ENCODE peak calls at places on chromosomes 13 and 19, in five cellular contexts. One of them, this sample, is unnamed.

GRCh38 chr19:3586124-3586626 is 897 bp downstream of the GIPC3 start:
- DNase-seq in pancreas: peak; percentile 13
- DNase-seq in left cardiac atrium: no peak
- DNase-seq in stimulated activated naive CD8-positive, alpha-beta T cell treated with anti-CD3 and anti-CD28 coated beads, Interleukin-15, Interleukin-2, amounts not matched to agents 100 U/mL and 50 U/mL, for 24 hours: peak; percentile 65
- DNase-seq in HTR-8/SVneo: no peak
- DNase-seq in this sample: no peak

GRCh38 chr13:111153977-111154332 is 38.8 kb downstream of the ARHGEF7 start:
- DNase-seq in HTR-8/SVneo: peak; percentile 3
- DNase-seq in pancreas: peak; percentile 25
- DNase-seq in stimulated activated naive CD8-positive, alpha-beta T cell treated with anti-CD3 and anti-CD28 coated beads, Interleukin-15, Interleukin-2, amounts not matched to agents 100 U/mL and 50 U/mL, for 24 hours: peak; percentile 73
- DNase-seq in left cardiac atrium: no peak
- DNase-seq in this sample: no peak

GRCh38 chr19:46090444-46090843 is 34.0 kb downstream of the IGFL3 start:
- DNase-seq in left cardiac atrium: no peak
- DNase-seq in pancreas: no peak
- DNase-seq in stimulated activated naive CD8-positive, alpha-beta T cell treated with anti-CD3 and anti-CD28 coated beads, Interleukin-15, Interleukin-2, amounts not matched to agents 100 U/mL and 50 U/mL, for 24 hours: no peak
- DNase-seq in HTR-8/SVneo: no peak
- DNase-seq in this sample: no peak

GRCh38 chr19:44747739-44748425 is 626 bp upstream of the BCL3 start:
- DNase-seq in HTR-8/SVneo: peak; percentile 39
- DNase-seq in pancreas: peak; percentile 76
- DNase-seq in left cardiac atrium: peak; percentile 83
- DNase-seq in stimulated activated naive CD8-positive, alpha-beta T cell treated with anti-CD3 and anti-CD28 coated beads, Interleukin-15, Interleukin-2, amounts not matched to agents 100 U/mL and 50 U/mL, for 24 hours: no peak
- DNase-seq in this sample: peak; percentile 84

GRCh38 chr19:1166872-1167573 is 7.0 kb downstream of the SBNO2 start:
- DNase-seq in stimulated activated naive CD8-positive, alpha-beta T cell treated with anti-CD3 and anti-CD28 coated beads, Interleukin-15, Interleukin-2, amounts not matched to agents 100 U/mL and 50 U/mL, for 24 hours: no peak
- DNase-seq in pancreas: no peak
- DNase-seq in HTR-8/SVneo: no peak
- DNase-seq in left cardiac atrium: no peak
- DNase-seq in this sample: peak; percentile 53

GRCh38 chr19:18109731-18110671 is 12.4 kb downstream of the MAST3 start:
- DNase-seq in HTR-8/SVneo: peak; percentile 49
- DNase-seq in left cardiac atrium: peak; percentile 63
- DNase-seq in pancreas: peak; percentile 73
- DNase-seq in stimulated activated naive CD8-positive, alpha-beta T cell treated with anti-CD3 and anti-CD28 coated beads, Interleukin-15, Interleukin-2, amounts not matched to agents 100 U/mL and 50 U/mL, for 24 hours: peak; percentile 59
- DNase-seq in this sample: peak; percentile 80

GRCh38 chr13:98796798-98797197 is 44.3 kb upstream of the SLC15A1 start:
- DNase-seq in stimulated activated naive CD8-positive, alpha-beta T cell treated with anti-CD3 and anti-CD28 coated beads, Interleukin-15, Interleukin-2, amounts not matched to agents 100 U/mL and 50 U/mL, for 24 hours: no peak
- DNase-seq in HTR-8/SVneo: no peak
- DNase-seq in pancreas: no peak
- DNase-seq in left cardiac atrium: no peak
- DNase-seq in this sample: no peak

GRCh38 chr19:8615813-8616596 is 5.5 kb upstream of the ADAMTS10 start:
- DNase-seq in pancreas: peak; percentile 36
- DNase-seq in HTR-8/SVneo: peak; percentile 74
- DNase-seq in stimulated activated naive CD8-positive, alpha-beta T cell treated with anti-CD3 and anti-CD28 coated beads, Interleukin-15, Interleukin-2, amounts not matched to agents 100 U/mL and 50 U/mL, for 24 hours: peak; percentile 77
- DNase-seq in left cardiac atrium: peak; percentile 69
- DNase-seq in this sample: peak; percentile 34

GRCh38 chr13:51266642-51267041 is 44.4 kb downstream of the FAM124A start:
- DNase-seq in stimulated activated naive CD8-positive, alpha-beta T cell treated with anti-CD3 and anti-CD28 coated beads, Interleukin-15, Interleukin-2, amounts not matched to agents 100 U/mL and 50 U/mL, for 24 hours: no peak
- DNase-seq in pancreas: no peak
- DNase-seq in left cardiac atrium: no peak
- DNase-seq in HTR-8/SVneo: no peak
- DNase-seq in this sample: no peak

GRCh38 chr13:44451109-44451508 is 77.5 kb downstream of the SERP2 start:
- DNase-seq in HTR-8/SVneo: no peak
- DNase-seq in stimulated activated naive CD8-positive, alpha-beta T cell treated with anti-CD3 and anti-CD28 coated beads, Interleukin-15, Interleukin-2, amounts not matched to agents 100 U/mL and 50 U/mL, for 24 hours: no peak
- DNase-seq in left cardiac atrium: no peak
- DNase-seq in pancreas: no peak
- DNase-seq in this sample: peak; percentile 65

GRCh38 chr19:30457484-30457883 is 85.3 kb downstream of the ZNF536 start:
- DNase-seq in pancreas: no peak
- DNase-seq in HTR-8/SVneo: no peak
- DNase-seq in stimulated activated naive CD8-positive, alpha-beta T cell treated with anti-CD3 and anti-CD28 coated beads, Interleukin-15, Interleukin-2, amounts not matched to agents 100 U/mL and 50 U/mL, for 24 hours: no peak
- DNase-seq in left cardiac atrium: no peak
- DNase-seq in this sample: no peak

GRCh38 chr19:5337886-5338595 is 2.6 kb downstream of the PTPRS start:
- DNase-seq in stimulated activated naive CD8-positive, alpha-beta T cell treated with anti-CD3 and anti-CD28 coated beads, Interleukin-15, Interleukin-2, amounts not matched to agents 100 U/mL and 50 U/mL, for 24 hours: no peak
- DNase-seq in left cardiac atrium: no peak
- DNase-seq in HTR-8/SVneo: no peak
- DNase-seq in pancreas: no peak
- DNase-seq in this sample: no peak

GRCh38 chr13:113632706-113633484 is 25.1 kb downstream of the ATP4B start:
- DNase-seq in stimulated activated naive CD8-positive, alpha-beta T cell treated with anti-CD3 and anti-CD28 coated beads, Interleukin-15, Interleukin-2, amounts not matched to agents 100 U/mL and 50 U/mL, for 24 hours: no peak
- DNase-seq in HTR-8/SVneo: no peak
- DNase-seq in pancreas: no peak
- DNase-seq in left cardiac atrium: no peak
- DNase-seq in this sample: peak; percentile 19

GRCh38 chr19:58575183-58576041 is 2.3 kb upstream of the MZF1 start:
- DNase-seq in pancreas: peak; percentile 89
- DNase-seq in left cardiac atrium: peak; percentile 95
- DNase-seq in stimulated activated naive CD8-positive, alpha-beta T cell treated with anti-CD3 and anti-CD28 coated beads, Interleukin-15, Interleukin-2, amounts not matched to agents 100 U/mL and 50 U/mL, for 24 hours: peak; percentile 86
- DNase-seq in HTR-8/SVneo: peak; percentile 85
- DNase-seq in this sample: peak; percentile 91

This sample was measured in psoas muscle.